ENCODE peak calls at places on chromosomes 11 and 22, in seven cellular contexts. C is HT-29, K is mucosa of gallbladder, M is immature natural killer cell, G is GM13976, W is chondrocyte, X is progenitor cell of endocrine pancreas. Y is an unnamed sample.

GRCh38 chr22:45491841-45492240 is 10.8 kb upstream of the FBLN1 start:
- DNase-seq in K (no peak), G (no peak), C (no peak), X (no peak), M (no peak), W (no peak), Y (no peak)

GRCh38 chr22:37843746-37844089 is 416 bp downstream of the ANKRD54 start:
- DNase-seq in M (no peak), X (peak; percentile 56), W (no peak), G (peak; percentile 69), K (peak; percentile 16), C (peak; percentile 15), Y (peak; percentile 94)

GRCh38 chr11:44681698-44682097 is 45.1 kb upstream of the TSPAN18 start:
- DNase-seq in C (peak; percentile 8), X (no peak), G (no peak), W (no peak), K (no peak), M (no peak), Y (no peak)

GRCh38 chr22:38461414-38462081 is 6.3 kb upstream of the KDELR3 start:
- DNase-seq in C (peak; percentile 69), X (peak; percentile 81), G (peak; percentile 83), M (peak; percentile 40), W (peak; percentile 90), K (peak; percentile 79), Y (peak; percentile 84)

GRCh38 chr22:33666661-33667619 is 253.3 kb downstream of the LARGE1 start:
- DNase-seq in G (no peak), C (no peak), W (no peak), X (no peak), K (no peak), M (no peak), Y (no peak)

GRCh38 chr11:134038897-134039470 is 29.9 kb upstream of the JAM3 start:
- DNase-seq in W (no peak), X (no peak), C (no peak), M (no peak), G (no peak), K (no peak), Y (no peak)

GRCh38 chr22:39317084-39317755 is 2.2 kb downstream of the RPL3 start:
- DNase-seq in G (no peak), W (no peak), K (no peak), M (peak; percentile 73), C (peak; percentile 21), X (no peak), Y (no peak)

GRCh38 chr22:26318975-26319374 is 110.1 kb upstream of the ASPHD2 start:
- DNase-seq in C (no peak), X (no peak), K (no peak), G (no peak), M (no peak), W (no peak), Y (no peak)

GRCh38 chr11:2527621-2528291 is 82.9 kb downstream of the KCNQ1 start:
- DNase-seq in G (no peak), X (no peak), C (no peak), K (no peak), W (peak; percentile 89), M (no peak), Y (peak; percentile 78)

GRCh38 chr11:69213315-69213714 is 57.6 kb downstream of the SMIM38 start:
- DNase-seq in M (no peak), W (no peak), C (peak; percentile 9), K (no peak), G (no peak), X (no peak), Y (no peak)

GRCh38 chr22:44658371-44658953 is 43.5 kb upstream of the PRR5 start:
- DNase-seq in C (no peak), G (no peak), K (peak; percentile 48), X (no peak), M (no peak), W (peak; percentile 83), Y (peak; percentile 74)

GRCh38 chr22:42964994-42965699 is 49.8 kb downstream of the PACSIN2 start:
- DNase-seq in G (no peak), W (no peak), C (no peak), X (no peak), K (no peak), M (no peak), Y (no peak)

GRCh38 chr11:79397252-79397651 is 43.6 kb downstream of the TENM4 start:
- DNase-seq in G (no peak), K (no peak), C (no peak), W (no peak), X (no peak), M (no peak), Y (no peak)

GRCh38 chr11:95933594-95933993 is 9.7 kb upstream of the MTMR2 start:
- DNase-seq in X (no peak), C (no peak), M (no peak), G (no peak), K (no peak), W (no peak), Y (no peak)

GRCh38 chr22:29208879-29209623 is 3.4 kb downstream of the EMID1 start:
- DNase-seq in K (peak; percentile 19), G (no peak), X (no peak), W (no peak), M (no peak), C (no peak), Y (peak; percentile 82)

GRCh38 chr11:21888814-21889213 is 304.1 kb upstream of the ANO5 start:
- DNase-seq in X (no peak), M (no peak), W (no peak), C (no peak), G (no peak), K (no peak), Y (no peak)

GRCh38 chr11:116874251-116874650 is 36.8 kb upstream of the APOA1 start:
- DNase-seq in G (no peak), K (no peak), C (no peak), M (no peak), W (no peak), X (no peak), Y (no peak)

GRCh38 chr11:125593113-125593761 is 585 bp downstream of the STT3A start:
- DNase-seq in G (no peak), K (no peak), M (no peak), W (no peak), C (peak; percentile 60), X (no peak), Y (no peak)

GRCh38 chr11:100709233-100709999 is 22.3 kb downstream of the ARHGAP42 start:
- DNase-seq in K (no peak), C (no peak), X (no peak), M (no peak), G (no peak), W (no peak), Y (no peak)

GRCh38 chr11:134750619-134751018 is 338.6 kb upstream of the B3GAT1 start:
- DNase-seq in X (no peak), K (peak; percentile 3), C (no peak), G (no peak), W (peak; percentile 65), M (no peak), Y (peak; percentile 57)

Y was measured in spleen.